ENCODE peak calls at places on chromosomes 5 and 9, in ten cellular contexts. A, E, L, J, D, B, Z, W, S and K are unnamed samples.

GRCh38 chr5:179148703-179149170 is 88.6 kb downstream of the ZNF354C start:
- DNase-seq in A (no peak), E (no peak), L (no peak), J (no peak), D (no peak), B (no peak), Z (no peak), W (no peak), S (no peak), K (no peak)

GRCh38 chr9:6667633-6668280 is 22.2 kb upstream of the GLDC start:
- DNase-seq in A (peak), E (peak), L (peak), J (no peak), D (peak), B (peak), Z (no peak), W (no peak), S (no peak), K (peak)

GRCh38 chr9:34988218-34989055 is 1.1 kb upstream of the DNAJB5 start:
- DNase-seq in A (no peak), E (no peak), L (peak), J (peak), D (peak), B (peak), Z (peak), W (no peak), S (peak), K (peak)

GRCh38 chr5:124599048-124599973 is 147.1 kb downstream of the ZNF608 start:
- DNase-seq in A (peak), E (peak), L (peak), J (peak), D (peak), B (peak), Z (no peak), W (no peak), S (no peak), K (peak)

GRCh38 chr9:112028242-112029221 is 131.9 kb downstream of the UGCG start:
- DNase-seq in A (no peak), E (no peak), L (peak), J (no peak), D (no peak), B (no peak), Z (no peak), W (no peak), S (no peak), K (no peak)

GRCh38 chr5:5902665-5903064 is 475.7 kb downstream of the MED10 start:
- DNase-seq in A (no peak), E (no peak), L (no peak), J (no peak), D (no peak), B (no peak), Z (no peak), W (no peak), S (no peak), K (no peak)

GRCh38 chr5:65828507-65828906 is 97.9 kb upstream of the ERBIN start:
- DNase-seq in A (no peak), E (no peak), L (peak), J (no peak), D (no peak), B (peak), Z (no peak), W (no peak), S (no peak), K (no peak)

GRCh38 chr9:93659044-93659836 is 82.9 kb downstream of the PHF2 start:
- DNase-seq in A (no peak), E (no peak), L (no peak), J (no peak), D (no peak), B (no peak), Z (no peak), W (no peak), S (no peak), K (no peak)

GRCh38 chr5:131148835-131149234 is 16.2 kb downstream of the HINT1 start:
- DNase-seq in A (no peak), E (no peak), L (no peak), J (no peak), D (no peak), B (no peak), Z (no peak), W (no peak), S (no peak), K (no peak)

GRCh38 chr9:129602598-129603415 is 18.1 kb downstream of the C9orf50 start:
- DNase-seq in A (no peak), E (peak), L (no peak), J (no peak), D (no peak), B (no peak), Z (no peak), W (no peak), S (no peak), K (no peak)

GRCh38 chr5:124741711-124742496 is 4.5 kb downstream of the ZNF608 start:
- DNase-seq in A (peak), E (no peak), L (peak), J (no peak), D (peak), B (peak), Z (no peak), W (peak), S (no peak), K (peak)

GRCh38 chr9:129252937-129253819 is 75.1 kb upstream of the IER5L start:
- DNase-seq in A (no peak), E (no peak), L (no peak), J (no peak), D (no peak), B (no peak), Z (no peak), W (no peak), S (no peak), K (no peak)

GRCh38 chr5:73826301-73826700 is 200.3 kb downstream of the ARHGEF28 start:
- DNase-seq in A (no peak), E (no peak), L (no peak), J (no peak), D (no peak), B (peak), Z (no peak), W (no peak), S (no peak), K (no peak)

GRCh38 chr9:6383551-6384225 is 29.3 kb upstream of the UHRF2 start:
- DNase-seq in A (no peak), E (no peak), L (peak), J (no peak), D (no peak), B (peak), Z (no peak), W (no peak), S (no peak), K (peak)

GRCh38 chr9:93612796-93613154 is 36.4 kb downstream of the PHF2 start:
- DNase-seq in A (no peak), E (peak), L (no peak), J (no peak), D (peak), B (no peak), Z (no peak), W (no peak), S (no peak), K (no peak)

GRCh38 chr5:130077007-130077406 is 172.7 kb downstream of the CHSY3 start:
- DNase-seq in A (peak), E (peak), L (no peak), J (no peak), D (no peak), B (peak), Z (no peak), W (no peak), S (no peak), K (no peak)

GRCh38 chr9:112772215-112772509 is 21.6 kb downstream of the SNX30 start:
- DNase-seq in A (no peak), E (no peak), L (no peak), J (no peak), D (no peak), B (no peak), Z (no peak), W (no peak), S (no peak), K (no peak)

GRCh38 chr5:178542455-178542854 is 47.7 kb downstream of the COL23A1 start:
- DNase-seq in A (no peak), E (no peak), L (peak), J (no peak), D (no peak), B (peak), Z (no peak), W (no peak), S (no peak), K (peak)

GRCh38 chr9:125854553-125855275 is 107.5 kb downstream of the PBX3 start:
- DNase-seq in A (no peak), E (no peak), L (no peak), J (no peak), D (peak), B (no peak), Z (no peak), W (peak), S (no peak), K (no peak)

GRCh38 chr9:116572095-116572748 is 114.9 kb upstream of the TRIM32 start:
- DNase-seq in A (peak), E (peak), L (peak), J (peak), D (peak), B (peak), Z (no peak), W (peak), S (no peak), K (peak)

GRCh38 chr5:142201471-142201887 is 92.9 kb downstream of the NDFIP1 start:
- DNase-seq in A (no peak), E (no peak), L (peak), J (no peak), D (peak), B (peak), Z (no peak), W (peak), S (no peak), K (no peak)

GRCh38 chr5:180331647-180331950 is 21.5 kb downstream of the GFPT2 start:
- DNase-seq in A (no peak), E (no peak), L (no peak), J (no peak), D (no peak), B (peak), Z (no peak), W (no peak), S (no peak), K (no peak)

GRCh38 chr5:169691473-169691872 is 54.4 kb downstream of the DOCK2 start:
- DNase-seq in A (no peak), E (no peak), L (no peak), J (no peak), D (no peak), B (no peak), Z (no peak), W (no peak), S (no peak), K (peak)

GRCh38 chr9:130173462-130173876 is 1.3 kb downstream of the NCS1 start:
- DNase-seq in A (no peak), E (no peak), L (peak), J (no peak), D (no peak), B (no peak), Z (no peak), W (no peak), S (no peak), K (peak)

GRCh38 chr5:17340816-17341215 is 123.4 kb downstream of the BASP1 start:
- DNase-seq in A (no peak), E (no peak), L (peak), J (no peak), D (peak), B (peak), Z (no peak), W (peak), S (no peak), K (peak)

GRCh38 chr5:154712518-154713437 is 42.4 kb upstream of the LARP1 start:
- DNase-seq in A (no peak), E (no peak), L (no peak), J (no peak), D (peak), B (no peak), Z (no peak), W (no peak), S (no peak), K (no peak)

GRCh38 chr9:101376117-101376866 is 8.5 kb downstream of the BAAT start:
- DNase-seq in A (no peak), E (no peak), L (peak), J (no peak), D (no peak), B (peak), Z (no peak), W (peak), S (no peak), K (no peak)